ENCODE peak calls at places on chromosomes 1 and 21, in five cellular contexts. One of them, this sample, is unnamed.

GRCh38 chr1:61588736-61589381 is 136.1 kb downstream of the TM2D1 start:
- DNase-seq in EH: peak
- DNase-seq in tibial nerve: no peak
- DNase-seq in activated CD4-positive, CD25-positive, alpha-beta regulatory T cell: no peak
- DNase-seq in suprapubic skin: no peak
- DNase-seq in this sample: no peak

GRCh38 chr1:2823921-2824660 is 22.6 kb upstream of the TTC34 start:
- DNase-seq in EH: no peak
- DNase-seq in tibial nerve: no peak
- DNase-seq in activated CD4-positive, CD25-positive, alpha-beta regulatory T cell: no peak
- DNase-seq in suprapubic skin: no peak
- DNase-seq in this sample: no peak

GRCh38 chr1:31505884-31506497 is 70.3 kb upstream of the TINAGL1 start:
- DNase-seq in EH: peak
- DNase-seq in tibial nerve: no peak
- DNase-seq in activated CD4-positive, CD25-positive, alpha-beta regulatory T cell: no peak
- DNase-seq in suprapubic skin: no peak
- DNase-seq in this sample: no peak

GRCh38 chr1:243378666-243379065 is 122.8 kb downstream of the SDCCAG8 start:
- DNase-seq in EH: no peak
- DNase-seq in tibial nerve: no peak
- DNase-seq in activated CD4-positive, CD25-positive, alpha-beta regulatory T cell: no peak
- DNase-seq in suprapubic skin: no peak
- DNase-seq in this sample: no peak

GRCh38 chr21:44732956-44733355 is 21.6 kb upstream of the TSPEAR start:
- DNase-seq in EH: no peak
- DNase-seq in tibial nerve: no peak
- DNase-seq in activated CD4-positive, CD25-positive, alpha-beta regulatory T cell: no peak
- DNase-seq in suprapubic skin: peak
- DNase-seq in this sample: no peak

GRCh38 chr1:106555571-106555970 is 500.9 kb upstream of the PRMT6 start:
- DNase-seq in EH: no peak
- DNase-seq in tibial nerve: no peak
- DNase-seq in activated CD4-positive, CD25-positive, alpha-beta regulatory T cell: no peak
- DNase-seq in suprapubic skin: no peak
- DNase-seq in this sample: no peak

GRCh38 chr1:11134352-11135266 is 34.9 kb upstream of the EXOSC10 start:
- DNase-seq in EH: peak
- DNase-seq in tibial nerve: peak
- DNase-seq in activated CD4-positive, CD25-positive, alpha-beta regulatory T cell: no peak
- DNase-seq in suprapubic skin: no peak
- DNase-seq in this sample: no peak

GRCh38 chr1:54325705-54326461 is 80.3 kb downstream of the SSBP3 start:
- DNase-seq in EH: no peak
- DNase-seq in tibial nerve: no peak
- DNase-seq in activated CD4-positive, CD25-positive, alpha-beta regulatory T cell: no peak
- DNase-seq in suprapubic skin: no peak
- DNase-seq in this sample: no peak

GRCh38 chr1:155123801-155124200 is 3.9 kb upstream of the EFNA1 start:
- DNase-seq in EH: peak
- DNase-seq in tibial nerve: no peak
- DNase-seq in activated CD4-positive, CD25-positive, alpha-beta regulatory T cell: no peak
- DNase-seq in suprapubic skin: no peak
- DNase-seq in this sample: no peak

GRCh38 chr1:203381151-203381751 is 30.3 kb upstream of the FMOD start:
- DNase-seq in EH: no peak
- DNase-seq in tibial nerve: no peak
- DNase-seq in activated CD4-positive, CD25-positive, alpha-beta regulatory T cell: no peak
- DNase-seq in suprapubic skin: no peak
- DNase-seq in this sample: no peak

GRCh38 chr21:45074818-45075605 is 632 bp downstream of the ADARB1 start:
- DNase-seq in EH: peak
- DNase-seq in tibial nerve: no peak
- DNase-seq in activated CD4-positive, CD25-positive, alpha-beta regulatory T cell: peak
- DNase-seq in suprapubic skin: no peak
- DNase-seq in this sample: no peak

GRCh38 chr1:182608850-182609610 is 4.8 kb upstream of the RGS16 start:
- DNase-seq in EH: peak
- DNase-seq in tibial nerve: no peak
- DNase-seq in activated CD4-positive, CD25-positive, alpha-beta regulatory T cell: no peak
- DNase-seq in suprapubic skin: no peak
- DNase-seq in this sample: no peak

GRCh38 chr1:177228721-177229088 is 57.9 kb downstream of the BRINP2 start:
- DNase-seq in EH: peak
- DNase-seq in tibial nerve: no peak
- DNase-seq in activated CD4-positive, CD25-positive, alpha-beta regulatory T cell: no peak
- DNase-seq in suprapubic skin: no peak
- DNase-seq in this sample: no peak

GRCh38 chr1:119544165-119544762 is 37.3 kb downstream of the HSD3B1 start:
- DNase-seq in EH: peak
- DNase-seq in tibial nerve: no peak
- DNase-seq in activated CD4-positive, CD25-positive, alpha-beta regulatory T cell: no peak
- DNase-seq in suprapubic skin: no peak
- DNase-seq in this sample: no peak

GRCh38 chr1:24898152-24898908 is 31.7 kb downstream of the RUNX3 start:
- DNase-seq in EH: peak
- DNase-seq in tibial nerve: no peak
- DNase-seq in activated CD4-positive, CD25-positive, alpha-beta regulatory T cell: no peak
- DNase-seq in suprapubic skin: peak
- DNase-seq in this sample: no peak

GRCh38 chr1:212485895-212486590 is 53.3 kb downstream of the NENF start:
- DNase-seq in EH: peak
- DNase-seq in tibial nerve: no peak
- DNase-seq in activated CD4-positive, CD25-positive, alpha-beta regulatory T cell: no peak
- DNase-seq in suprapubic skin: peak
- DNase-seq in this sample: peak

GRCh38 chr1:14604414-14604813 is 5.9 kb downstream of the KAZN start:
- DNase-seq in EH: no peak
- DNase-seq in tibial nerve: no peak
- DNase-seq in activated CD4-positive, CD25-positive, alpha-beta regulatory T cell: no peak
- DNase-seq in suprapubic skin: no peak
- DNase-seq in this sample: no peak

This sample was measured in thoracic aorta.